ENCODE peak calls at places on chromosomes 2 and 18, in seven cellular contexts. Z, S, T, I, W, M and C are unnamed samples. For H3K36me3 and H3K4me1, the result is how much of the 10 kb centered on the place peaks cover.

GRCh38 chr2:145203931-145204330 is 684.0 kb upstream of the ZEB2 start:
- DNase-seq in W (no peak), T (no peak), Z (no peak), I (no peak), M (no peak), S (no peak), C (no peak)

GRCh38 chr18:60075477-60075876 is 175.7 kb downstream of the PMAIP1 start:
- DNase-seq in T (no peak), I (no peak), S (no peak), M (no peak), Z (no peak), W (no peak), C (no peak)

GRCh38 chr2:120447122-120447785 is 101.3 kb downstream of the INHBB start:
- DNase-seq in Z (no peak), S (no peak), I (no peak), M (peak), T (peak), W (no peak), C (no peak)

GRCh38 chr18:5417342-5417741 is 121.8 kb upstream of the ZBTB14 start:
- DNase-seq in I (peak), W (no peak), T (peak), Z (no peak), M (peak), S (no peak), C (no peak)

GRCh38 chr2:232137748-232138147 is 176.2 kb downstream of the DIS3L2 start:
- DNase-seq in S (no peak), W (no peak), T (no peak), I (no peak), Z (no peak), M (no peak), C (no peak)

GRCh38 chr2:127413782-127414743 is 4.2 kb upstream of the PROC start:
- DNase-seq in W (no peak), I (no peak), M (no peak), Z (no peak), T (peak), S (no peak), C (no peak)

GRCh38 chr2:146651361-146651760 is 1193.5 kb upstream of the ACVR2A start:
- DNase-seq in I (no peak), S (no peak), W (no peak), M (no peak), T (no peak), Z (no peak), C (no peak)

GRCh38 chr18:13303761-13304364 is 85.3 kb downstream of the LDLRAD4 start:
- DNase-seq in W (peak), Z (no peak), I (no peak), M (no peak), S (no peak), T (no peak), C (no peak)

GRCh38 chr2:33223851-33224250 is 252.6 kb upstream of the RASGRP3 start:
- DNase-seq in Z (no peak), T (peak), S (no peak), I (no peak), W (no peak), M (no peak), C (no peak)

GRCh38 chr2:188969236-188970032 is 4.7 kb upstream of the COL3A1 start:
- DNase-seq in W (no peak), Z (no peak), T (peak), I (no peak), S (no peak), M (no peak), C (peak)

GRCh38 chr2:72165792-72166191 is 18.1 kb upstream of the CYP26B1 start:
- DNase-seq in I (no peak), M (no peak), S (no peak), W (no peak), T (peak), Z (no peak), C (no peak)

GRCh38 chr2:162716122-162716521 is 122.4 kb downstream of the KCNH7 start:
- DNase-seq in Z (no peak), M (no peak), S (no peak), W (no peak), T (no peak), I (no peak), C (no peak)

GRCh38 chr2:108288534-108289106 is at the start of gene SULT1C2:
- DNase-seq in T (peak), I (peak), M (no peak), W (peak), S (no peak), Z (no peak), C (no peak)

GRCh38 chr2:88834376-88834775 is 142.9 kb downstream of the RPIA start:
- DNase-seq in Z (no peak), I (no peak), M (no peak), S (no peak), W (no peak), T (no peak), C (no peak)

GRCh38 chr2:88831071-88831791 is 139.8 kb downstream of the RPIA start:
- DNase-seq in M (no peak), W (no peak), T (no peak), I (no peak), S (no peak), Z (no peak), C (no peak)

GRCh38 chr2:88832256-88832991 is 141.0 kb downstream of the RPIA start:
- DNase-seq in W (no peak), M (no peak), I (no peak), S (no peak), T (no peak), Z (no peak), C (no peak)

GRCh38 chr2:88831792-88832248 is 140.3 kb downstream of the RPIA start:
- DNase-seq in Z (no peak), W (peak), S (no peak), I (peak), M (peak), T (peak), C (no peak)

GRCh38 chr2:88832992-88833389 is 141.5 kb downstream of the RPIA start:
- DNase-seq in Z (no peak), T (no peak), S (no peak), M (no peak), I (no peak), W (no peak), C (no peak)
- H3K4me3 ChIP-seq in Z (no peak), T (no peak), S (no peak), M (no peak), I (no peak), W (no peak), C (no peak)

GRCh38 chr2:241501551-241501950 is 6.8 kb downstream of the STK25 start:
- DNase-seq in T (no peak), W (no peak), S (no peak), I (no peak), M (no peak), Z (no peak), C (no peak)

GRCh38 chr2:241499146-241499965 is 9.0 kb downstream of the STK25 start:
- DNase-seq in T (no peak), I (no peak), M (no peak), W (peak), Z (no peak), S (no peak), C (no peak)

GRCh38 chr2:241501099-241501541 is 7.3 kb downstream of the STK25 start:
- DNase-seq in W (no peak), T (no peak), S (no peak), Z (no peak), M (no peak), I (no peak), C (no peak)

GRCh38 chr2:241500431-241500975 is 7.9 kb downstream of the STK25 start:
- DNase-seq in M (no peak), Z (no peak), T (no peak), W (no peak), S (no peak), I (no peak), C (no peak)

GRCh38 chr2:241500016-241500415 is 8.4 kb downstream of the STK25 start:
- DNase-seq in M (no peak), S (no peak), T (no peak), I (no peak), Z (no peak), W (no peak), C (no peak)
- H3K36me3 ChIP-seq in M (under half), S (under half), T (under half), I (half or more), Z (under half), W (half or more), C (half or more)

GRCh38 chr2:10814142-10814541 is 1.6 kb upstream of the PDIA6 start:
- DNase-seq in W (no peak), I (no peak), S (no peak), T (no peak), M (no peak), Z (no peak), C (no peak)

GRCh38 chr2:10812362-10813084 is at the start of gene PDIA6:
- DNase-seq in S (peak), W (peak), M (peak), T (peak), I (peak), Z (peak), C (peak)

GRCh38 chr2:10813085-10813748 is 632 bp upstream of the PDIA6 start:
- DNase-seq in S (no peak), Z (no peak), T (peak), M (no peak), W (no peak), I (no peak), C (no peak)

GRCh38 chr2:10810175-10811161 is 2.1 kb downstream of the PDIA6 start:
- DNase-seq in S (no peak), W (peak), I (no peak), M (no peak), Z (no peak), T (peak), C (no peak)

GRCh38 chr2:10811552-10811951 is 1.0 kb downstream of the PDIA6 start:
- DNase-seq in W (peak), T (no peak), M (no peak), S (no peak), I (no peak), Z (no peak), C (peak)
- H3K4me1 ChIP-seq in W (under half), T (under half), M (under half), S (under half), I (under half), Z (under half), C (under half)

GRCh38 chr2:238106698-238107524 is 6.8 kb downstream of the ESPNL start:
- DNase-seq in W (peak), Z (no peak), I (peak), S (no peak), M (no peak), T (no peak), C (no peak)
- H3K4me3 ChIP-seq in W (no peak), Z (no peak), I (no peak), S (no peak), M (no peak), T (no peak), C (no peak)

GRCh38 chr2:117979911-117980341 is 33.9 kb downstream of the CCDC93 start:
- DNase-seq in W (no peak), S (no peak), Z (no peak), I (no peak), T (peak), M (no peak), C (no peak)

GRCh38 chr2:117981810-117982209 is 32.1 kb downstream of the CCDC93 start:
- DNase-seq in M (no peak), T (no peak), I (no peak), W (no peak), Z (no peak), S (no peak), C (no peak)

GRCh38 chr2:117980381-117980780 is 33.5 kb downstream of the CCDC93 start:
- DNase-seq in Z (no peak), S (no peak), T (peak), W (no peak), M (no peak), I (no peak), C (no peak)

GRCh38 chr2:117982376-117983033 is 31.4 kb downstream of the CCDC93 start:
- DNase-seq in W (no peak), T (no peak), S (no peak), I (no peak), Z (no peak), M (no peak), C (no peak)

DNA sequence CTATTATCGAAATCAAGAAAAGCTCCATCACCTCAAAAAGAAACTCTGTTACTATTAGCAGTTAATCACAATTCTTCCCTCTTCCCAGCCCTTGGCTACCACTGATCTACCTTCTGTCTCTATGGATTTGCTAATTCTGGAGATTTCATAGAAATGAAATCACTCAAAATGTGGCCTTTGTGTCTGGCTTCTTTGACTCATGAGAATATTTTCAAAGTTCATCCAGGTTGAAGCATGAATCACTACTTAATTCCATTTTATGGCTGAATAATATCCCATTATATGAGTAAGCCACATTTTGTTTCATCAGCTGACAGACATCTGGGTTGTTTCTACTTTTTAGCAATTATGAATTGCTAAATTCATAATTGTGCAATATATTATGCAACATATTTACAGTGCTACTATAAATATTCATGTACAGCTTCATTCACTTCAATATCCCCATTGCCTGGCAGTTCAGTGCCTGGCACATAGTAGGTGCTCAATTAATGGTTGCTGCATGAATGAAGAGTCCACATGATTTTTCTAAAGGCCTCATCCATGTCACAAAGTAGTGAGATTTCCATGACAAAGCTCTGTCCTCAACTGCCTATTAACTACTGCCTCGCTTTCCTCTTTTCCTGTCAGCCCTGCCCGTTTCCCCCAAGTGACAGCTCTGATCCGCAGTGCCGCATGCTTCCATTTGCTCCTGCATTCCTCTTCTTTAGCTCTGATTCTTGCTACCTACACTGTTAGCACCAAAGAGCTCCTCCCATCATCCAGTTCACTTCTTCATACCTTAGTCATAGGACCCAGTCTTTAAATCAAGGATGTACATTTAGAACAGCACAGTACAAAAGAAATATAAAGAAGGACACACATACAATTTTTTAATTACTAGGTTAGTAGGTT is 32.8 kb downstream of the CCDC93 start:
- DNase-seq in W (no peak), T (peak), Z (no peak), S (no peak), M (peak), I (no peak), C (no peak)
- H3K36me3 ChIP-seq in W (half or more), T (under half), Z (under half), S (under half), M (under half), I (half or more), C (under half)

DNA sequence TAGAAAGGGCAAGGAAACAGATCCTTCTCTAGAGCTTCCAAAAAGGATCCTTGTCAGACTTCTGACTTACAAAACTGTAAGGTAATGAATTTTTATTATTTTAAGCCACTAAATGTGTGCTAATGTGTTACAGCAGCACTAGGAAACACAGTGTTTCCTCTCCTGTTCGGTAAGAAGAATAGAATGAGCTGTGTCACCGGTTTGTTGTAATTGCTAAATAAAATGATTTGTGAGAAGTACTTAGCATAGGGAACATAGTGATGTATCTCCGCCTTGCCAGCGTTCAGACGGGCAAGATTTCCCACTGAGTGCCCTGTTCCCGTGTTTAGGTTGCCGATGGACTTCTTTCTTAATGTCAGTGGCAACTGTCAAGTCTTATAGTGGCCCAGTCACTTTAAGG is 57.6 kb downstream of the SPATS2L start:
- DNase-seq in T (no peak), M (no peak), Z (no peak), S (no peak), I (no peak), W (no peak), C (no peak)
- H3K4me1 ChIP-seq in T (under half), M (under half), Z (under half), S (under half), I (under half), W (under half), C (under half)

GRCh38 chr18:79896746-79897145 is 54.7 kb downstream of the SLC66A2 start:
- DNase-seq in M (no peak), Z (no peak), W (no peak), T (peak), S (no peak), I (no peak), C (no peak)
- H3K4me3 ChIP-seq in M (no peak), Z (no peak), W (no peak), T (no peak), S (no peak), I (no peak), C (no peak)

DNA sequence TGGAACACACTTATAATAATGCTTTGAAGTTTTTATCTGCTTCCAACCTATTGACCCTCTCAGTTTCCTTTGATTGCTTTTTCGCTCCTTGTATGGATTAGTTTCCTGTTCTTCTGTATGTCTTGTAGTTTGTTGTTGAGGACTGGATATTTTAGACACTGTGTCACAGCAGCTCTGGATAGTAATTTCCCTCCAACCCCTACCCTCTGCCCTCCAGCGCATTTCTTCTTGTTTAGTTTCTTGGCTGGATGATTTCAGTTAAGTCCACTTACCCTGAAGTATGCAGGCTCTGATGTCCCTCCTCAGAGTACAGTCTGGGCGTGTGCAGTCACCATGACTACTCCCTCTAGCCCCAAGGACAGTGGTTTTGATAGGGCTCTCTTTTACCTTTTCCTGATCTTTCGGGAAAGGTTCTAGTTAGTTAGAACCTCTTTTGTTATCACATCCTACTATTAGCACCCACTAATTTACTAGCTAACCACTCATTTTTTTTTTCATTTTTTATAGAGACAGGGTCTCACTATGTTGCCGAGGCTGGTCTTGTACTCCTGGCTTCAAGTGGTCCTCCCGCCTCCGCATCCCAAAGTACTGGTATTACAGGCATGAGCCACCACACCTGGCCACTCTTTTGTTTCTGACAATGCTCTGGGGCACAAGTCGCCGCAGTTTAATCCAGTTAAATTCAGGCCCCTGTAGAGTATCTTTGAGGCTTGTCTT is 16.3 kb upstream of the LYG1 start:
- DNase-seq in Z (no peak), M (no peak), S (no peak), I (no peak), T (no peak), W (no peak), C (no peak)
- H3K36me3 ChIP-seq in Z (under half), M (under half), S (under half), I (half or more), T (under half), W (half or more), C (under half)